ENCODE peak calls at places on chromosomes 2 and 18, in ten cellular contexts. P is hepatocyte, Y is heart right ventricle, J is lung, H is iPS DF 6.9, N is DND-41, S is adrenal gland, F is uterus, V is IMR-90, C is K562. W is an unnamed sample. For H3K4me1, the result is how much of the 10 kb centered on the place peaks cover.

GRCh38 chr2:47345584-47345913 is 57.4 kb upstream of the MSH2 start:
- DNase-seq in F (no peak), C (no peak), S (no peak), N (no peak), V (no peak), H (no peak), Y (no peak), P (no peak), J (no peak), W (no peak)

GRCh38 chr18:69898241-69898861 is 49.3 kb downstream of the CD226 start:
- DNase-seq in H (no peak), F (no peak), S (no peak), N (no peak), V (no peak), P (no peak), Y (no peak), J (no peak), C (no peak), W (no peak)

GRCh38 chr18:58887613-58887963 is 22.9 kb downstream of the ZNF532 start:
- DNase-seq in F (peak), P (no peak), H (no peak), N (peak), V (no peak), Y (peak), C (no peak), S (peak), J (peak), W (peak)

GRCh38 chr2:194815475-194815874 is 841.6 kb upstream of the SLC39A10 start:
- DNase-seq in H (no peak), S (no peak), Y (no peak), V (no peak), P (no peak), N (no peak), C (no peak), F (no peak), J (no peak), W (no peak)

GRCh38 chr2:30164131-30164925 is 17.5 kb downstream of the YPEL5 start:
- DNase-seq in J (no peak), S (no peak), Y (no peak), C (no peak), P (no peak), H (no peak), N (no peak), F (no peak), V (peak), W (no peak)

GRCh38 chr18:26103579-26103978 is 13.2 kb upstream of the SS18 start:
- DNase-seq in V (no peak), J (peak), P (peak), Y (no peak), S (no peak), N (peak), F (no peak), H (peak), C (no peak), W (no peak)

GRCh38 chr2:152465541-152465940 is 130.6 kb downstream of the FMNL2 start:
- DNase-seq in V (peak), N (no peak), F (no peak), C (no peak), H (no peak), P (no peak), J (no peak), Y (no peak), S (no peak), W (no peak)

GRCh38 chr2:102129956-102130650 is 12.4 kb upstream of the IL1R1 start:
- DNase-seq in V (no peak), H (no peak), J (no peak), N (no peak), P (no peak), Y (no peak), C (no peak), S (no peak), F (no peak), W (no peak)

GRCh38 chr2:162824319-162824718 is 14.2 kb downstream of the KCNH7 start:
- DNase-seq in J (no peak), N (no peak), V (no peak), S (no peak), P (no peak), F (no peak), H (peak), Y (no peak), C (no peak), W (no peak)

GRCh38 chr2:39737661-39738060 is 41.4 kb downstream of the THUMPD2 start:
- DNase-seq in C (no peak), P (peak), Y (no peak), S (no peak), F (peak), J (no peak), N (no peak), V (peak), H (peak), W (no peak)
- H3K27ac ChIP-seq in C (no peak), P (no peak), Y (no peak), S (no peak), F (no peak), J (no peak), N (no peak), V (peak), H (no peak), W (no peak)

GRCh38 chr2:230872151-230872967 is 7.6 kb downstream of the ITM2C start:
- DNase-seq in C (no peak), Y (no peak), J (no peak), V (no peak), N (no peak), S (peak), H (no peak), F (no peak), P (no peak), W (no peak)
- H3K4me3 ChIP-seq in C (no peak), Y (no peak), J (no peak), V (no peak), N (no peak), S (no peak), H (no peak), F (no peak), P (no peak), W (no peak)

GRCh38 chr2:9968940-9969497 is 17.5 kb downstream of the GRHL1 start:
- DNase-seq in J (peak), S (no peak), P (no peak), N (no peak), F (no peak), Y (no peak), V (no peak), H (no peak), C (no peak), W (no peak)
- H3K4me1 ChIP-seq in J (under half), S (under half), P (under half), N (under half), F (under half), Y (under half), V (under half), H (under half), C (under half), W (under half)

DNA sequence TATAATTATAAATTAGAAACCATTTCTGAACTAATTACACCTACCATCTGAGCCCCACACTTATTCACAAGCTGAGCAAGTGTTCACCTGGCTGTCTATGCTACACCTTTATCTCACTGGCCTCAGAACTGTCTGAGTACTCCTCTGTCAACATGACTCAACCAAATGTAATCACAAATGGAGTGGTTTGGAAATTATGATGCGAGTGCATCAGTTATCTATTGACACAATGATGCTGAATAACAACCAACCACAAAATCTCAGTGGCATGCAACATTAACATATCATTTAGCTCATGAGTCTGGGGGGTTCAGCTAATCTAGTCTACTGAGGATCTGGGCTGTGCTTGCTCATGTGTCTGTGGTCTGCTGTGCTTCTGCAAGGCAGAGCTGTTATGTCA is 184.2 kb upstream of the NXPH2 start:
- DNase-seq in C (no peak), N (no peak), F (no peak), S (no peak), J (no peak), Y (no peak), H (no peak), P (no peak), V (no peak), W (no peak)
- H3K27ac ChIP-seq in C (no peak), N (no peak), F (no peak), S (no peak), J (no peak), Y (no peak), H (no peak), P (no peak), V (no peak), W (no peak)

DNA sequence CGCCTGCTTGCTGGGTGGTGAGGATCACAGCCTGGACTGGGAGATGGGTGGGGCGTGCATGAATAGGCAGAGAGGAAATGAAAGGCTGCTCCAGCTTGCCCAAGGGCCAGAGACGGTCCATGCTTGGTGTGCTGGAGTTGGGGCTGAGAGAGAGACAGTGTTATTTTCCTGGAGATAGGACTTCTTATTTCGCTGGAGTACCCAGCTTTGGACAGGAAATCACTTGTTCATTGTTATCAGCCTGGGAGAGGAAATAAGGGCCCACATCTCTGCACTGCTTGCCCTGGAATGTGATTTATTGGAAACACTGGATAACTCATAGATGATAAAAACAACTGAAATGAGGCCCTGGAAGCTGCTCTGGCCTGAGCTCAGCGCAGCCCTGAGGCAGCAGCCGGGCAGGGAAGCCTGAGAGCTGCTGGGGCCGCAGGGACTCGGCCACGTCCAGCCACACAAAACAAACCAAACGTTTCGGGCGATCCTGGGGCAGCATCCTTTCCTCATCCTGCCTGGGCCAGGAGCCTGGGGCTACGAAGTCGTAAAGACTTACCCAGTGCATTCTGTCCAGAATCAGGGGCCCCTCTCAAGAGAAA is 250.8 kb downstream of the EIPR1 start:
- DNase-seq in N (no peak), V (no peak), Y (no peak), P (no peak), S (no peak), C (no peak), H (no peak), J (no peak), F (no peak), W (peak)
- H3K4me3 ChIP-seq in N (no peak), V (no peak), Y (no peak), P (no peak), S (no peak), C (no peak), H (no peak), J (no peak), F (no peak), W (no peak)

DNA sequence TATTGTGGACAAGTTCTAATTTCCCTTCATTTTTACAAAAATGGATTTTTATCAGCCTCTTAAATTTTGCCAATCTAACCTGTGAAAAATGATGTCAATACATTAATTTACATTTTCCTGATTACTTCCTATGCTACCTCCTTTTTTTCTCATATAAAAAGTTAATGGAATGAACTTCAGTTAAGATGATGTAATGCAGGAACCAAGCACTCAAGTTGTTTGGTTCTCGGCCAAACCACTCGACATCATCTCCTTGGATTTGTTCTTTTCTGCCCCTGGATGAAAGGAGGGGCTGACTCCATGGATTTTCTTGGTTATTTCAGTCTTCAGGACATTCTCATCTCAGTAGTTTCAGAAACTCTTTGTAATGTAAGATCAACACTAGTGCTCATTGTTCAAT is 253.1 kb upstream of the NXPH2 start:
- DNase-seq in Y (no peak), H (no peak), F (no peak), N (no peak), C (no peak), S (no peak), P (no peak), V (no peak), J (no peak), W (no peak)
- H3K4me1 ChIP-seq in Y (under half), H (under half), F (under half), N (under half), C (under half), S (under half), P (under half), V (under half), J (under half), W (under half)

DNA sequence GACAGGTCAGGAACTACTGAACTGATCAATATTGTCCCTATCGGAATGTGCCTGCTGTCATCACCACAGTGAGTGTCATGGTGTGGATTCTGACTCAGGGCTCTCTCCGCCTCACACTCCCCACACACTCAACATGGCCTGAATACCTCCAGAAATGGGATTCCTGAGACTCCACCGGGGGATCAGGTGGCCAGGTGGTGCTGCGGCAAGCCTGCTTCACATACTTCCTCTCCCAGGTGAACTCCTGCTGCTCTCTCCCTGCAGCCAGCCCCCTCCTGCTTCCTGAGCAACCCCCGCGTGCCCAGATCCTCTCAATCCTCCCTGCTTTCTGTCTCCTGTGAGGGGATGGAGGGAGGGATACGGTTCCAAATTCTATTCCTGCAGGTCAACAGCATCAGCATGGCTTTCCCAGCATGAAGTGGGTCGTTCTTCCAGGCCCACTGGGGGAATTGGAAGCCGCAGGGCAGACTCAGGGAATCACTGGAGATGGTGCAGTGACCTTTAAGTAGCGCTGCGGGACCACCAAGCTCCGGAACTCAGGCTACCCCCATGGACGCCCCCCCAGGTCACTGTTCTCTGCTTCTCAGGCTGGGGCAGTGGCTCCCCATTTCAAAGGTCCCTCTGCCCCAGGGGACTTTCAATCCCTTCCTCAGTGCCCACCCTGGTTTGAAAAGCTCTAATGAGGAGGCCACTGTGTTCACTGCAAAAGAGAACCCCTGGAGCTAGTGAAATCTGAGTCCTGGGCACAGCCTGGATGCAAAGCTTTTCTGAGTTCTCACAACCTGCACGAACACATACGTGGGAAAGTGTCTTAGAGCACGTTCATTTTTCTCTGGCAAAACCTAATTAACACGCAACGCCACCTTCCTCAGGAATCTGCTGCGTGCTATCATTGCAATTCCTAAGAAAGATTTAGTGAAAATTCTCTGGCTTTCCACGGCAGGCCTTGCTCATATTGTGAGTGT is 168.4 kb downstream of the ZFP36L2 start:
- DNase-seq in P (no peak), V (no peak), F (no peak), C (no peak), J (no peak), Y (no peak), N (no peak), H (no peak), S (no peak), W (no peak)
- H3K27ac ChIP-seq in P (peak), V (no peak), F (no peak), C (no peak), J (no peak), Y (no peak), N (peak), H (no peak), S (no peak), W (no peak)

GRCh38 chr18:63314991-63315662 is 4.4 kb downstream of the BCL2 start:
- DNase-seq in J (no peak), V (no peak), H (no peak), Y (no peak), F (no peak), C (no peak), N (peak), P (no peak), S (no peak), W (no peak)
- H3K4me3 ChIP-seq in J (no peak), V (no peak), H (no peak), Y (no peak), F (no peak), C (no peak), N (peak), P (no peak), S (no peak), W (peak)

DNA sequence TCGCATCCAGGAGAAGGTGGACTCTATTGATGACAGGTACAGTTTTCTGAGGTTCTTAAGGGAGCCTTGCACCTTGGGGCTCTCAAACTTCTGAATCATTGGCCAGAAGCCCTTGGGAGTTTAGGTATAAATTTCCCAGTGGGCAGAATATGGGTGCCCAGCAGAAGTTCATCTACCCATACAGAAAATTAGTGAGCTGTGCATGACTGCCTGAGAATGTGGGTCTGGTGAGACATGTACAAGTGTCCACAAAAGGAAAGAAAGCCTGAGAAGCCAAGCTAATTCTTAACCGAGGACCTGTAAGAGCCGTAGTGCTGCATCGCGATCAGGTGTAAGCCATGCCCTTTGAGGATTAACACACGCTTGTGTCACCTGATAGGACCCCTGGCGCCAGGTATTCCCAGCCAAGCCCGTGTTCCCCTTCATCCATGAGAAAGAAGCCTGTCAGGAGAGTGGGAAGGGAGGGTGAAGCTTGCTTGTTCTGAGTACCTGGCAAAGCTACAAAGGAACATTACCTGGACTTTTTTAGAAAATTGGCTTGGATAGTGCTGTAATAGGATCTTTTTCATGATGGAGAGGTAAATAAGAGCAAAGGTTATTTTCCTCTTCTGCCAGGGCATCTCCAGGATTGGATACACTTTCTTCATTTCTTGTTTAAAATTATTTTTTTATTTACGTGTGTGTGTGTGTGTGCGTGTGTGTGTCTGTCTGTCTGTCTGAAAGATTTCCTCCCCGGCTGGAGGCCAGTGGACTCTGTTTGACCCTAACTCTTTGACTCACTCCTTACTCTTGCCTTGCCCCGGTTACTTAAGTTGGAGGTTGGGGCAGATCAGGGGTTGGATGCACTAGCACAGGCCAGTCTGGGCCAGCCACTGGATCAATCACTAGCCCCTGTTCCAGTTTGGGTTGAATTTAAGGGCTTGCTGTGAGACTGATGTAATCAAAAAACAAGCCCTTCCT is 90.4 kb upstream of the EML6 start:
- DNase-seq in N (no peak), C (no peak), H (no peak), F (no peak), Y (no peak), V (peak), P (no peak), S (peak), J (no peak), W (no peak)
- H3K4me1 ChIP-seq in N (under half), C (under half), H (under half), F (under half), Y (half or more), V (under half), P (under half), S (half or more), J (under half), W (half or more)

DNA sequence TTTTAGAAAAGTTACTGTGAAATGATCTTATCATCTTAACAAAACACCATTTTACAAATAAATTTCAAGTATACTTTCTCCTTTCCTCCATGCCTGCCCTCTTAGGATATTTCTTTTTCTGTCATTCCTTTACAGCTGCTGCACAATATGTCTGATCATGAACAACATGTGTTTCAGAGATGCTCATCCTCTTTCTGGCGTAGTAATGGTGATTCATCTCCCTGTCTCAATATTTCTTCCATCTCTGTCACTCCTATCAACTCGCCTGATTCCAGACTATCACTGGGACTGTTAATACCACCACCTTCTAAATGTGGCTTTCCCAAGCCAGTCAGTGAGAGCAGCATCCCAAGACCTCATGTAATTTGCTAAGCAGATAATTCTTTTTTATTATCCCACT is 290.5 kb downstream of the GULP1 start:
- DNase-seq in Y (no peak), C (no peak), P (no peak), H (no peak), N (no peak), S (no peak), J (no peak), F (no peak), V (no peak), W (no peak)
- H3K27ac ChIP-seq in Y (no peak), C (no peak), P (no peak), H (no peak), N (no peak), S (no peak), J (no peak), F (no peak), V (no peak), W (no peak)